ENCODE peak calls at places on chromosomes 1 and 21, in five cellular contexts. F is NB4, A is cardiac fibroblast, J is pancreas, X is fibroblast of lung. V is an unnamed sample.

GRCh38 chr1:52801011-52801410 is 41.5 kb upstream of the ZYG11A start:
- DNase-seq in F (no peak), A (no peak), J (no peak), X (no peak), V (no peak)

GRCh38 chr1:16980473-16981268 is at the start of gene MFAP2:
- DNase-seq in F (no peak), A (peak), J (peak), X (peak), V (no peak)

GRCh38 chr1:56331207-56331891 is 248.0 kb downstream of the PLPP3 start:
- DNase-seq in F (no peak), A (no peak), J (no peak), X (no peak), V (no peak)

GRCh38 chr1:116012716-116013115 is 36.4 kb downstream of the SLC22A15 start:
- DNase-seq in F (no peak), A (no peak), J (no peak), X (no peak), V (no peak)

GRCh38 chr1:53076721-53077598 is 14.9 kb downstream of the PODN start:
- DNase-seq in F (no peak), A (no peak), J (peak), X (no peak), V (no peak)

GRCh38 chr21:42754270-42754933 is 101.0 kb downstream of the PDE9A start:
- DNase-seq in F (no peak), A (no peak), J (no peak), X (no peak), V (no peak)

GRCh38 chr1:209045326-209046057 is 538.0 kb upstream of the CAMK1G start:
- DNase-seq in F (no peak), A (no peak), J (no peak), X (peak), V (no peak)

GRCh38 chr1:175792126-175792525 is 48.7 kb upstream of the TNR start:
- DNase-seq in F (no peak), A (no peak), J (no peak), X (no peak), V (no peak)

GRCh38 chr1:247415423-247416361 is at the start of gene NLRP3:
- DNase-seq in F (peak), A (no peak), J (no peak), X (no peak), V (no peak)

GRCh38 chr21:16789636-16790035 is 723.2 kb upstream of the CXADR start:
- DNase-seq in F (no peak), A (no peak), J (no peak), X (peak), V (no peak)

GRCh38 chr1:244863491-244864252 is 671 bp downstream of the HNRNPU start:
- DNase-seq in F (no peak), A (no peak), J (peak), X (no peak), V (no peak)

GRCh38 chr1:70617728-70618127 is 206.7 kb downstream of the CTH start:
- DNase-seq in F (no peak), A (no peak), J (no peak), X (no peak), V (no peak)

GRCh38 chr1:41613646-41614592 is 129.4 kb upstream of the EDN2 start:
- DNase-seq in F (peak), A (peak), J (no peak), X (peak), V (no peak)

GRCh38 chr1:155176544-155177071 is 3.0 kb downstream of the TRIM46 start:
- DNase-seq in F (peak), A (peak), J (peak), X (peak), V (no peak)

GRCh38 chr1:159979257-159979656 is 25.2 kb upstream of the SLAMF9 start:
- DNase-seq in F (no peak), A (no peak), J (no peak), X (no peak), V (no peak)

GRCh38 chr1:81414417-81415087 is 386.2 kb upstream of the ADGRL2 start:
- DNase-seq in F (peak), A (peak), J (peak), X (no peak), V (no peak)

GRCh38 chr1:202957733-202958543 is at the start of gene ADIPOR1:
- DNase-seq in F (peak), A (peak), J (peak), X (peak), V (no peak)

GRCh38 chr1:146051452-146051852 is 29.9 kb upstream of the HJV start:
- DNase-seq in F (no peak), A (no peak), J (no peak), X (no peak), V (no peak)
- H3K4me3 ChIP-seq in F (peak), A (peak), J (no peak), X (peak), V (peak)

GRCh38 chr1:222582099-222582774 is 7.5 kb downstream of the TAF1A start:
- DNase-seq in F (no peak), A (peak), J (no peak), X (peak), V (no peak)

GRCh38 chr1:222588135-222588534 is 1.6 kb downstream of the TAF1A start:
- DNase-seq in F (no peak), A (no peak), J (no peak), X (no peak), V (no peak)

GRCh38 chr1:222579316-222579715 is 10.4 kb downstream of the TAF1A start:
- DNase-seq in F (no peak), A (no peak), J (no peak), X (no peak), V (no peak)

GRCh38 chr1:222586842-222587241 is 2.9 kb downstream of the TAF1A start:
- DNase-seq in F (no peak), A (no peak), J (no peak), X (no peak), V (no peak)

GRCh38 chr1:222583079-222583478 is 6.7 kb downstream of the TAF1A start:
- DNase-seq in F (peak), A (no peak), J (no peak), X (no peak), V (no peak)
- H3K4me3 ChIP-seq in F (no peak), A (no peak), J (no peak), X (no peak), V (no peak)

GRCh38 chr1:205926213-205926612 is 17.0 kb downstream of the SLC26A9 start:
- DNase-seq in F (no peak), A (no peak), J (no peak), X (no peak), V (no peak)

GRCh38 chr1:205928256-205928655 is 15.0 kb downstream of the SLC26A9 start:
- DNase-seq in F (no peak), A (no peak), J (peak), X (no peak), V (no peak)

GRCh38 chr1:205927247-205927646 is 16.0 kb downstream of the SLC26A9 start:
- DNase-seq in F (no peak), A (no peak), J (peak), X (no peak), V (no peak)

GRCh38 chr1:205926636-205927035 is 16.6 kb downstream of the SLC26A9 start:
- DNase-seq in F (no peak), A (no peak), J (peak), X (no peak), V (no peak)

DNA sequence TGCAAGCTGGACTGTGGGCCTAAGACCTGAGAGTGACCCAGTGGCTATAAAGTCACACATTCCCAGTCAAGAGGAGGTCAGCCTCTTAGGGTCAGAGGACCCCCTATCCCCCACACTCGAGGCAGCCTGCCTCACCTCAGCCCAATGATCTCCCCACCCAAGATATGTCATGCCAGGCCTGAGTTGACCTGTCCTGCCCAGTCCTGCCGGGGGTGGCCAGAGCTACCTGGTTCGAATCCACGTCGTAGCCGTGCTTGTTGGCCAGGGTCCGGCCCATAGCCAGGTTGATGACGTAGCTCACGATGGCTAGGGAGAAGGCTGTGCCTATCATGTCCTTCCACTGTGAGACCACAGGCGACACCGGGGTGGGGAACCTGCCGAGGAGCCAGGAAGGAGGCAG is 15.6 kb downstream of the SLC26A9 start:
- DNase-seq in F (no peak), A (no peak), J (peak), X (no peak), V (no peak)
- H3K4me3 ChIP-seq in F (no peak), A (no peak), J (no peak), X (no peak), V (no peak)

GRCh38 chr1:239831577-239832355 is 259.9 kb upstream of the FMN2 start:
- DNase-seq in F (no peak), A (no peak), J (no peak), X (no peak), V (no peak)
- H3K4me3 ChIP-seq in F (no peak), A (no peak), J (no peak), X (no peak), V (no peak)

DNA sequence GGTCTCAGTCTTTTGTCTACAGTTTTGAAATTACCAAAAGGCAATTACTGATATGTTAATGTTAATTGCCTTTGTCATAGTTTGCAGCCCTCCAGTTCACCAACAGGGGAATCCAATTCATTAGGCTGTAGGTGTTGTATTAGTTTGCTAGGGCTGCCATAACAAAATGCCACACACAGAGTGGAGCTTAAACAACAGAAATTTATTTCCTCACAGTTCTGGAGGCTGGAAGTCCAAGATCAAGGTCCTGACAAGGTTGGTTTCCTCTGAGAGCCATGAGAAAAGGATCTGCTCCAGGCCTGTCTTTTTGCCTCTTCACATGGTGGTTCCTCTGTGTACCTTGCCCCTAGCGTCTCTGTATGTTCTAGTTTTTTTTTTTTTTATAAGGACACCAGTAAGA is 1.3 kb downstream of the RTCA start:
- DNase-seq in F (no peak), A (no peak), J (no peak), X (no peak), V (no peak)
- H3K4me3 ChIP-seq in F (peak), A (peak), J (peak), X (peak), V (peak)

GRCh38 chr1:173886746-173887611 is 18.8 kb downstream of the ZBTB37 start:
- DNase-seq in F (no peak), A (no peak), J (no peak), X (no peak), V (no peak)
- H3K4me3 ChIP-seq in F (no peak), A (no peak), J (no peak), X (no peak), V (no peak)

GRCh38 chr1:2523891-2524609 is 2.3 kb downstream of the PANK4 start:
- DNase-seq in F (no peak), A (no peak), J (no peak), X (no peak), V (no peak)
- H3K4me3 ChIP-seq in F (no peak), A (no peak), J (no peak), X (no peak), V (peak)

GRCh38 chr1:65952692-65953091 is 160.0 kb downstream of the PDE4B start:
- DNase-seq in F (no peak), A (peak), J (no peak), X (peak), V (no peak)

GRCh38 chr1:65958561-65959350 is 166.1 kb downstream of the PDE4B start:
- DNase-seq in F (peak), A (peak), J (no peak), X (peak), V (no peak)

GRCh38 chr1:65955071-65955470 is 162.4 kb downstream of the PDE4B start:
- DNase-seq in F (no peak), A (no peak), J (no peak), X (no peak), V (no peak)

GRCh38 chr1:65953170-65953569 is 160.5 kb downstream of the PDE4B start:
- DNase-seq in F (no peak), A (peak), J (no peak), X (no peak), V (no peak)

GRCh38 chr1:65955503-65955902 is 162.8 kb downstream of the PDE4B start:
- DNase-seq in F (no peak), A (no peak), J (no peak), X (no peak), V (no peak)
- H3K4me3 ChIP-seq in F (no peak), A (no peak), J (no peak), X (no peak), V (no peak)

DNA sequence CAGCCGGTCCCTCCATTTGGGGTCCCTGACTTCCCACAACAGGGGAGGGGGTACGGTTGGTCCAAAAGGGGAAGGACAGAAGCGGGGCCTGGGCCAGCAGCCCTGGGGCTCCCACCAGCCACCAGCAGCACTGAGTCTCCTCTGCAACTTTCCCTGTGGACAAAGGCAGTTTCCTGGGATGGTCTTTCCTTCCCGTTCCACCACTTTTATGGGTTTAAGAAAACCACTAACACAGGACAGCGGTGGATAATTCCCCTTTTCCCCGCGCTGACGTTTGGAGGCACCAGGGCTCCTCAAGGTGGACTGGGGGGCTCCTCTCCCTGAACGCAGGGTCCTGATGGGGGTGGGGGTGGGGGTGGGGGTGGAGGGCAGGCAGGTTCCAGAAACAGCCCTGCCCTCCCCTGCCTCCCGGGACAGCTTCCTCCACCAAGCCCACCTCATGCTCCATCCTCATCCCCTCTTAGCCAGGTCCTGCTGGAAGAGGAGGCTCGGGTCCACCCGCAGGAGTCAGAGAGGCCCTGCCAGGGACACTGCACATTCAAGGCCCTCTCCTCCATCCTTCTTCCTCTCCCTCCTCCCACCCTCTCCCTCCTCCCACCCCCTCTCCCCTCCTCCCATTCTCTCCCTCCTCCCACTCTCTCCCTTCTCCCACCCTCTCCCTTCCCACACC is 4.8 kb upstream of the COL6A1 start:
- DNase-seq in F (no peak), A (no peak), J (no peak), X (no peak), V (no peak)
- H3K4me3 ChIP-seq in F (no peak), A (no peak), J (no peak), X (no peak), V (no peak)

V was measured in AG04449.